ENCODE peak calls at places on chromosomes 5 and 9, in nine cellular contexts. One of them, this sample, is unnamed. For H3K4me1, the result is how much of the 10 kb centered on the place peaks cover.

GRCh38 chr9:13396418-13396817 is 116.9 kb upstream of the MPDZ start:
- DNase-seq in tibial artery: no peak
- DNase-seq in prostate gland: no peak
- DNase-seq in IMR-90: no peak
- DNase-seq in ascending aorta: no peak
- DNase-seq in tibial nerve: no peak
- DNase-seq in OCI-LY7: no peak
- DNase-seq in left lung: no peak
- DNase-seq in lung: no peak
- DNase-seq in this sample: no peak

GRCh38 chr9:134833294-134833880 is 47.2 kb upstream of the FCN2 start:
- DNase-seq in tibial artery: no peak
- DNase-seq in prostate gland: no peak
- DNase-seq in IMR-90: no peak
- DNase-seq in ascending aorta: no peak
- DNase-seq in tibial nerve: no peak
- DNase-seq in OCI-LY7: no peak
- DNase-seq in left lung: no peak
- DNase-seq in lung: no peak
- DNase-seq in this sample: no peak

GRCh38 chr9:128940946-128941755 is 6.3 kb downstream of the DOLK start:
- DNase-seq in tibial artery: peak
- DNase-seq in prostate gland: no peak
- DNase-seq in IMR-90: no peak
- DNase-seq in ascending aorta: peak
- DNase-seq in tibial nerve: no peak
- DNase-seq in OCI-LY7: no peak
- DNase-seq in left lung: no peak
- DNase-seq in lung: no peak
- DNase-seq in this sample: no peak

GRCh38 chr5:74616236-74617146 is 24.0 kb downstream of the ENC1 start:
- DNase-seq in tibial artery: no peak
- DNase-seq in prostate gland: no peak
- DNase-seq in IMR-90: no peak
- DNase-seq in ascending aorta: no peak
- DNase-seq in tibial nerve: no peak
- DNase-seq in OCI-LY7: no peak
- DNase-seq in left lung: no peak
- DNase-seq in lung: no peak
- DNase-seq in this sample: no peak

GRCh38 chr5:171835066-171835465 is 49.4 kb downstream of the SMIM23 start:
- DNase-seq in tibial artery: peak
- DNase-seq in prostate gland: no peak
- DNase-seq in IMR-90: no peak
- DNase-seq in ascending aorta: no peak
- DNase-seq in tibial nerve: no peak
- DNase-seq in OCI-LY7: no peak
- DNase-seq in left lung: no peak
- DNase-seq in lung: no peak
- DNase-seq in this sample: no peak

GRCh38 chr5:88251048-88251711 is 17.5 kb downstream of the TMEM161B start:
- DNase-seq in tibial artery: no peak
- DNase-seq in prostate gland: no peak
- DNase-seq in IMR-90: peak
- DNase-seq in ascending aorta: no peak
- DNase-seq in tibial nerve: no peak
- DNase-seq in OCI-LY7: no peak
- DNase-seq in left lung: no peak
- DNase-seq in lung: no peak
- DNase-seq in this sample: no peak

GRCh38 chr5:171272996-171273970 is 35.8 kb upstream of the TLX3 start:
- DNase-seq in tibial artery: no peak
- DNase-seq in prostate gland: no peak
- DNase-seq in IMR-90: peak
- DNase-seq in ascending aorta: no peak
- DNase-seq in tibial nerve: no peak
- DNase-seq in OCI-LY7: peak
- DNase-seq in left lung: no peak
- DNase-seq in lung: no peak
- DNase-seq in this sample: no peak

GRCh38 chr9:71744754-71745521 is 23.4 kb downstream of the CEMIP2 start:
- DNase-seq in tibial artery: no peak
- DNase-seq in prostate gland: no peak
- DNase-seq in IMR-90: no peak
- DNase-seq in ascending aorta: no peak
- DNase-seq in tibial nerve: no peak
- DNase-seq in OCI-LY7: no peak
- DNase-seq in left lung: no peak
- DNase-seq in lung: no peak
- DNase-seq in this sample: no peak

GRCh38 chr9:9299134-9299533 is 1313.7 kb downstream of the PTPRD start:
- DNase-seq in tibial artery: no peak
- DNase-seq in prostate gland: no peak
- DNase-seq in IMR-90: no peak
- DNase-seq in ascending aorta: no peak
- DNase-seq in tibial nerve: no peak
- DNase-seq in OCI-LY7: no peak
- DNase-seq in left lung: no peak
- DNase-seq in lung: no peak
- DNase-seq in this sample: no peak

GRCh38 chr5:60446917-60447316 is 253.0 kb downstream of the DEPDC1B start:
- DNase-seq in tibial artery: no peak
- DNase-seq in prostate gland: no peak
- DNase-seq in IMR-90: no peak
- DNase-seq in ascending aorta: no peak
- DNase-seq in tibial nerve: no peak
- DNase-seq in OCI-LY7: no peak
- DNase-seq in left lung: no peak
- DNase-seq in lung: no peak
- DNase-seq in this sample: no peak

GRCh38 chr5:39203951-39204350 is 15.4 kb downstream of the FYB1 start:
- DNase-seq in tibial artery: no peak
- DNase-seq in prostate gland: no peak
- DNase-seq in IMR-90: no peak
- DNase-seq in ascending aorta: no peak
- DNase-seq in tibial nerve: no peak
- DNase-seq in OCI-LY7: no peak
- DNase-seq in left lung: no peak
- DNase-seq in lung: no peak
- DNase-seq in this sample: no peak

GRCh38 chr5:149605998-149606721 is 24.9 kb downstream of the ARHGEF37 start:
- DNase-seq in tibial artery: no peak
- DNase-seq in prostate gland: peak
- DNase-seq in IMR-90: peak
- DNase-seq in ascending aorta: no peak
- DNase-seq in tibial nerve: no peak
- DNase-seq in OCI-LY7: peak
- DNase-seq in left lung: peak
- DNase-seq in lung: no peak
- DNase-seq in this sample: peak

GRCh38 chr5:96338089-96338488 is 95.0 kb downstream of the PCSK1 start:
- DNase-seq in tibial artery: no peak
- DNase-seq in prostate gland: no peak
- DNase-seq in IMR-90: no peak
- DNase-seq in ascending aorta: no peak
- DNase-seq in tibial nerve: no peak
- DNase-seq in OCI-LY7: no peak
- DNase-seq in left lung: no peak
- DNase-seq in lung: no peak
- DNase-seq in this sample: no peak

GRCh38 chr5:102223542-102224444 is 72.3 kb downstream of the SLCO4C1 start:
- DNase-seq in tibial artery: no peak
- DNase-seq in prostate gland: no peak
- DNase-seq in IMR-90: peak
- DNase-seq in ascending aorta: no peak
- DNase-seq in tibial nerve: no peak
- DNase-seq in OCI-LY7: peak
- DNase-seq in left lung: no peak
- DNase-seq in lung: no peak
- DNase-seq in this sample: peak

GRCh38 chr5:43216941-43217340 is 24.9 kb downstream of the NIM1K start:
- DNase-seq in tibial artery: no peak
- DNase-seq in prostate gland: no peak
- DNase-seq in IMR-90: no peak
- DNase-seq in ascending aorta: no peak
- DNase-seq in tibial nerve: no peak
- DNase-seq in OCI-LY7: no peak
- DNase-seq in left lung: no peak
- DNase-seq in lung: no peak
- DNase-seq in this sample: no peak

GRCh38 chr5:82425591-82425990 is 147.4 kb upstream of the RPS23 start:
- DNase-seq in tibial artery: no peak
- DNase-seq in prostate gland: no peak
- DNase-seq in IMR-90: no peak
- DNase-seq in ascending aorta: peak
- DNase-seq in tibial nerve: peak
- DNase-seq in OCI-LY7: no peak
- DNase-seq in left lung: no peak
- DNase-seq in lung: no peak
- DNase-seq in this sample: no peak

GRCh38 chr5:65102826-65103673 is 334.3 kb downstream of the CWC27 start:
- DNase-seq in tibial artery: peak
- DNase-seq in prostate gland: peak
- DNase-seq in IMR-90: peak
- DNase-seq in ascending aorta: peak
- DNase-seq in tibial nerve: peak
- DNase-seq in OCI-LY7: peak
- DNase-seq in left lung: peak
- DNase-seq in lung: peak
- DNase-seq in this sample: no peak

GRCh38 chr5:163571755-163572154 is 66.3 kb downstream of the MAT2B start:
- DNase-seq in tibial artery: no peak
- DNase-seq in prostate gland: peak
- DNase-seq in IMR-90: peak
- DNase-seq in ascending aorta: no peak
- DNase-seq in tibial nerve: no peak
- DNase-seq in OCI-LY7: no peak
- DNase-seq in left lung: no peak
- DNase-seq in lung: no peak
- DNase-seq in this sample: peak

GRCh38 chr9:128627127-128627715 is 29.4 kb downstream of the DYNC2I2 start:
- DNase-seq in tibial artery: no peak
- DNase-seq in prostate gland: no peak
- DNase-seq in IMR-90: no peak
- DNase-seq in ascending aorta: no peak
- DNase-seq in tibial nerve: no peak
- DNase-seq in OCI-LY7: no peak
- DNase-seq in left lung: no peak
- DNase-seq in lung: no peak
- DNase-seq in this sample: no peak

GRCh38 chr5:14816999-14817761 is 54.4 kb downstream of the ANKH start:
- DNase-seq in tibial artery: peak
- DNase-seq in prostate gland: no peak
- DNase-seq in IMR-90: peak
- DNase-seq in ascending aorta: peak
- DNase-seq in tibial nerve: peak
- DNase-seq in OCI-LY7: no peak
- DNase-seq in left lung: no peak
- DNase-seq in lung: no peak
- DNase-seq in this sample: no peak

GRCh38 chr5:14810941-14811573 is 60.5 kb downstream of the ANKH start:
- DNase-seq in tibial artery: no peak
- DNase-seq in prostate gland: no peak
- DNase-seq in IMR-90: no peak
- DNase-seq in ascending aorta: no peak
- DNase-seq in tibial nerve: no peak
- DNase-seq in OCI-LY7: peak
- DNase-seq in left lung: no peak
- DNase-seq in lung: no peak
- DNase-seq in this sample: no peak

GRCh38 chr5:14812166-14812565 is 59.4 kb downstream of the ANKH start:
- DNase-seq in tibial artery: no peak
- DNase-seq in prostate gland: no peak
- DNase-seq in IMR-90: no peak
- DNase-seq in ascending aorta: no peak
- DNase-seq in tibial nerve: no peak
- DNase-seq in OCI-LY7: peak
- DNase-seq in left lung: no peak
- DNase-seq in lung: no peak
- DNase-seq in this sample: no peak

GRCh38 chr5:14816374-14816998 is 55.1 kb downstream of the ANKH start:
- DNase-seq in tibial artery: no peak
- DNase-seq in prostate gland: no peak
- DNase-seq in IMR-90: no peak
- DNase-seq in ascending aorta: no peak
- DNase-seq in tibial nerve: no peak
- DNase-seq in OCI-LY7: no peak
- DNase-seq in left lung: no peak
- DNase-seq in lung: no peak
- DNase-seq in this sample: no peak

GRCh38 chr5:14813747-14814146 is 57.8 kb downstream of the ANKH start:
- DNase-seq in tibial artery: no peak
- DNase-seq in prostate gland: no peak
- DNase-seq in IMR-90: no peak
- DNase-seq in ascending aorta: no peak
- DNase-seq in tibial nerve: no peak
- DNase-seq in OCI-LY7: no peak
- DNase-seq in left lung: no peak
- DNase-seq in lung: no peak
- DNase-seq in this sample: no peak
- H3K4me1 ChIP-seq in tibial artery: under half
- H3K4me1 ChIP-seq in prostate gland: under half
- H3K4me1 ChIP-seq in IMR-90: under half
- H3K4me1 ChIP-seq in ascending aorta: under half
- H3K4me1 ChIP-seq in tibial nerve: under half
- H3K4me1 ChIP-seq in OCI-LY7: under half
- H3K4me1 ChIP-seq in left lung: under half
- H3K4me1 ChIP-seq in lung: under half
- H3K4me1 ChIP-seq in this sample: under half

GRCh38 chr5:106205916-106206571 is 1464.7 kb downstream of the EFNA5 start:
- DNase-seq in tibial artery: no peak
- DNase-seq in prostate gland: no peak
- DNase-seq in IMR-90: no peak
- DNase-seq in ascending aorta: no peak
- DNase-seq in tibial nerve: no peak
- DNase-seq in OCI-LY7: no peak
- DNase-seq in left lung: no peak
- DNase-seq in lung: no peak
- DNase-seq in this sample: no peak
- H3K4me1 ChIP-seq in tibial artery: under half
- H3K4me1 ChIP-seq in prostate gland: under half
- H3K4me1 ChIP-seq in IMR-90: under half
- H3K4me1 ChIP-seq in ascending aorta: under half
- H3K4me1 ChIP-seq in tibial nerve: under half
- H3K4me1 ChIP-seq in OCI-LY7: under half
- H3K4me1 ChIP-seq in left lung: under half
- H3K4me1 ChIP-seq in lung: under half
- H3K4me1 ChIP-seq in this sample: under half

GRCh38 chr9:33023661-33024060 is 1.4 kb upstream of the DNAJA1 start:
- DNase-seq in tibial artery: no peak
- DNase-seq in prostate gland: no peak
- DNase-seq in IMR-90: no peak
- DNase-seq in ascending aorta: no peak
- DNase-seq in tibial nerve: no peak
- DNase-seq in OCI-LY7: no peak
- DNase-seq in left lung: no peak
- DNase-seq in lung: no peak
- DNase-seq in this sample: no peak
- H3K4me1 ChIP-seq in tibial artery: under half
- H3K4me1 ChIP-seq in prostate gland: under half
- H3K4me1 ChIP-seq in IMR-90: under half
- H3K4me1 ChIP-seq in ascending aorta: under half
- H3K4me1 ChIP-seq in tibial nerve: under half
- H3K4me1 ChIP-seq in OCI-LY7: half or more
- H3K4me1 ChIP-seq in left lung: under half
- H3K4me1 ChIP-seq in lung: under half
- H3K4me1 ChIP-seq in this sample: under half

GRCh38 chr5:56979968-56980367 is 28.0 kb upstream of the MIER3 start:
- DNase-seq in tibial artery: no peak
- DNase-seq in prostate gland: no peak
- DNase-seq in IMR-90: no peak
- DNase-seq in ascending aorta: no peak
- DNase-seq in tibial nerve: no peak
- DNase-seq in OCI-LY7: no peak
- DNase-seq in left lung: no peak
- DNase-seq in lung: no peak
- DNase-seq in this sample: no peak
- H3K4me1 ChIP-seq in tibial artery: under half
- H3K4me1 ChIP-seq in prostate gland: under half
- H3K4me1 ChIP-seq in IMR-90: under half
- H3K4me1 ChIP-seq in ascending aorta: under half
- H3K4me1 ChIP-seq in tibial nerve: under half
- H3K4me1 ChIP-seq in OCI-LY7: under half
- H3K4me1 ChIP-seq in left lung: under half
- H3K4me1 ChIP-seq in lung: under half
- H3K4me1 ChIP-seq in this sample: under half